ENCODE peak calls at places on chromosomes 7 and 10, in seven cellular contexts. V is stomach; G is nephron progenitor cell; X is HTR-8/SVneo; Y is activated T-helper 1 cell treated with anti-CD3 and anti-CD28 coated beads, Interleukin-2, amount 50 U/mL, for 16 hours; B is brain microvascular endothelial cell; R is fibroblast of gingiva. O is an unnamed sample.

GRCh38 chr7:117385340-117386124 is 41.8 kb downstream of the ASZ1 start:
- DNase-seq in V (no peak), G (no peak), X (peak; percentile 8), Y (no peak), B (no peak), R (no peak), O (no peak)

GRCh38 chr7:123797673-123798526 is 47.1 kb upstream of the HYAL4 start:
- DNase-seq in V (no peak), G (no peak), X (peak; percentile 51), Y (no peak), B (peak; percentile 59), R (peak; percentile 63), O (no peak)

GRCh38 chr10:6171891-6172354 is 30.8 kb upstream of the PFKFB3 start:
- DNase-seq in V (peak; percentile 38), G (no peak), X (no peak), Y (no peak), B (peak; percentile 95), R (peak; percentile 25), O (no peak)

GRCh38 chr10:26222563-26222962 is 6.0 kb downstream of the GAD2 start:
- DNase-seq in V (no peak), G (no peak), X (no peak), Y (no peak), B (no peak), R (no peak), O (no peak)

GRCh38 chr10:26199841-26200240 is 16.7 kb upstream of the GAD2 start:
- DNase-seq in V (no peak), G (no peak), X (no peak), Y (no peak), B (no peak), R (no peak), O (no peak)

GRCh38 chr10:80274396-80275134 is 14.9 kb downstream of the MAT1A start:
- DNase-seq in V (peak; percentile 22), G (no peak), X (no peak), Y (no peak), B (no peak), R (no peak), O (no peak)

GRCh38 chr10:3067045-3067858 is at the start of gene PFKP:
- DNase-seq in V (no peak), G (peak; percentile 66), X (peak; percentile 51), Y (no peak), B (no peak), R (no peak), O (no peak)

GRCh38 chr7:1923409-1924053 is 253.5 kb downstream of the ELFN1 start:
- DNase-seq in V (no peak), G (no peak), X (no peak), Y (no peak), B (no peak), R (no peak), O (no peak)

GRCh38 chr7:132969520-132969919 is 112.4 kb downstream of the CHCHD3 start:
- DNase-seq in V (no peak), G (no peak), X (no peak), Y (no peak), B (no peak), R (no peak), O (no peak)

GRCh38 chr10:125775491-125776106 is at the start of gene MMP21:
- DNase-seq in V (no peak), G (no peak), X (no peak), Y (no peak), B (no peak), R (no peak), O (no peak)

GRCh38 chr10:11532329-11532728 is 79.1 kb downstream of the USP6NL start:
- DNase-seq in V (no peak), G (no peak), X (no peak), Y (no peak), B (no peak), R (no peak), O (no peak)

GRCh38 chr7:130266258-130266960 is at the start of gene CPA2:
- DNase-seq in V (no peak), G (no peak), X (no peak), Y (no peak), B (no peak), R (no peak), O (peak; percentile 95)

GRCh38 chr7:113922049-113922448 is 3.2 kb upstream of the PPP1R3A start:
- DNase-seq in V (no peak), G (no peak), X (no peak), Y (no peak), B (no peak), R (no peak), O (no peak)

GRCh38 chr7:41979834-41980307 is 257.1 kb downstream of the GLI3 start:
- DNase-seq in V (no peak), G (peak; percentile 28), X (peak; percentile 30), Y (no peak), B (peak; percentile 33), R (peak; percentile 81), O (no peak)

GRCh38 chr7:74483402-74484336 is 30.0 kb downstream of the GTF2IRD1 start:
- DNase-seq in V (no peak), G (no peak), X (no peak), Y (no peak), B (peak; percentile 52), R (peak; percentile 52), O (peak; percentile 60)

GRCh38 chr10:132666733-132667612 is 119.0 kb downstream of the NKX6-2 start:
- DNase-seq in V (no peak), G (no peak), X (no peak), Y (no peak), B (peak; percentile 23), R (no peak), O (no peak)

GRCh38 chr7:7639847-7640220 is 718 bp upstream of the UMAD1 start:
- DNase-seq in V (no peak), G (no peak), X (no peak), Y (no peak), B (peak; percentile 3), R (no peak), O (no peak)

GRCh38 chr7:33495207-33495606 is 365.8 kb downstream of the BBS9 start:
- DNase-seq in V (no peak), G (no peak), X (peak; percentile 10), Y (no peak), B (peak; percentile 40), R (peak; percentile 70), O (no peak)

GRCh38 chr7:100861616-100861985 is 5.6 kb upstream of the TRIP6 start:
- DNase-seq in V (no peak), G (no peak), X (no peak), Y (no peak), B (no peak), R (no peak), O (no peak)

GRCh38 chr10:73917566-73918305 is 6.8 kb downstream of the PLAU start:
- DNase-seq in V (no peak), G (no peak), X (no peak), Y (no peak), B (no peak), R (no peak), O (no peak)

GRCh38 chr10:26173837-26174236 is 42.7 kb upstream of the GAD2 start:
- DNase-seq in V (no peak), G (no peak), X (no peak), Y (no peak), B (no peak), R (no peak), O (no peak)

GRCh38 chr7:24831240-24831639 is 74.0 kb upstream of the GSDME start:
- DNase-seq in V (no peak), G (no peak), X (no peak), Y (no peak), B (no peak), R (no peak), O (no peak)

GRCh38 chr7:2417981-2418481 is 14.6 kb downstream of the CHST12 start:
- DNase-seq in V (no peak), G (no peak), X (no peak), Y (no peak), B (peak; percentile 6), R (peak; percentile 37), O (no peak)

GRCh38 chr7:7272294-7272693 is 90.0 kb downstream of the C1GALT1 start:
- DNase-seq in V (no peak), G (no peak), X (no peak), Y (no peak), B (no peak), R (peak; percentile 36), O (no peak)

GRCh38 chr7:2211259-2211575 is 21.5 kb downstream of the MAD1L1 start:
- DNase-seq in V (no peak), G (no peak), X (no peak), Y (no peak), B (no peak), R (no peak), O (no peak)

GRCh38 chr10:26485150-26485941 is 47.2 kb downstream of the APBB1IP start:
- DNase-seq in V (no peak), G (no peak), X (no peak), Y (no peak), B (peak; percentile 25), R (peak; percentile 17), O (no peak)

GRCh38 chr7:16063691-16064090 is 357.6 kb downstream of the CRPPA start:
- DNase-seq in V (no peak), G (no peak), X (no peak), Y (no peak), B (no peak), R (peak; percentile 83), O (no peak)

GRCh38 chr7:311131-311680 is 21.2 kb downstream of the FOXL3 start:
- DNase-seq in V (no peak), G (no peak), X (no peak), Y (no peak), B (no peak), R (no peak), O (no peak)

GRCh38 chr7:100642534-100642907 is 1.2 kb upstream of the TFR2 start:
- DNase-seq in V (peak; percentile 38), G (peak; percentile 27), X (no peak), Y (no peak), B (no peak), R (no peak), O (no peak)

GRCh38 chr7:133975130-133975529 is 152.0 kb upstream of the LRGUK start:
- DNase-seq in V (no peak), G (no peak), X (no peak), Y (no peak), B (no peak), R (no peak), O (no peak)

GRCh38 chr10:1402821-1403507 is 334.4 kb downstream of the ADARB2 start:
- DNase-seq in V (peak; percentile 17), G (no peak), X (no peak), Y (no peak), B (no peak), R (no peak), O (no peak)

GRCh38 chr7:137626469-137627067 is 220.2 kb downstream of the DGKI start:
- DNase-seq in V (peak; percentile 38), G (peak; percentile 69), X (peak; percentile 23), Y (no peak), B (peak; percentile 58), R (peak; percentile 29), O (peak; percentile 36)

GRCh38 chr7:149497467-149498261 is at the start of gene ZNF746:
- DNase-seq in V (peak; percentile 88), G (peak; percentile 86), X (peak; percentile 87), Y (peak; percentile 48), B (peak; percentile 69), R (peak; percentile 77), O (peak; percentile 86)

GRCh38 chr7:150389532-150389816 is 10.3 kb downstream of the ZNF775 start:
- DNase-seq in V (no peak), G (no peak), X (no peak), Y (no peak), B (no peak), R (no peak), O (no peak)

GRCh38 chr10:100742936-100743335 is 2.4 kb upstream of the PAX2 start:
- DNase-seq in V (no peak), G (no peak), X (no peak), Y (no peak), B (no peak), R (no peak), O (no peak)

GRCh38 chr10:127735156-127735555 is 1.8 kb upstream of the FOXI2 start:
- DNase-seq in V (no peak), G (no peak), X (no peak), Y (no peak), B (no peak), R (no peak), O (no peak)

GRCh38 chr10:90856964-90857634 is 740 bp downstream of the HTR7 start:
- DNase-seq in V (no peak), G (no peak), X (no peak), Y (no peak), B (no peak), R (no peak), O (no peak)

O was measured in body of pancreas.